ENCODE peak calls at places on chromosomes 11 and 22, in ten cellular contexts. X, H, A, R, G, E, L, N, M and U are unnamed samples.

GRCh38 chr22:17057959-17058814 is 26.6 kb upstream of the IL17RA start:
- DNase-seq in H (peak; percentile 28), R (peak; percentile 67), A (peak; percentile 55), M (peak; percentile 90), G (peak; percentile 56), E (peak; percentile 29), N (peak; percentile 61), L (peak; percentile 52), X (peak; percentile 68), U (peak; percentile 14)

GRCh38 chr22:49072996-49073645 is 754.6 kb downstream of the BRD1 start:
- DNase-seq in G (no peak), M (no peak), N (no peak), E (no peak), L (no peak), X (no peak), H (no peak), A (no peak), R (no peak), U (no peak)

GRCh38 chr11:70250876-70251275 is 19.6 kb upstream of the PPFIA1 start:
- DNase-seq in M (no peak), G (no peak), A (no peak), L (no peak), R (no peak), E (no peak), H (no peak), X (no peak), N (no peak), U (no peak)

GRCh38 chr11:1048375-1049070 is 12.0 kb upstream of the MUC6 start:
- DNase-seq in E (no peak), G (no peak), X (no peak), R (no peak), L (no peak), N (no peak), H (no peak), A (no peak), M (peak; percentile 63), U (no peak)

GRCh38 chr11:34655335-34656008 is 34.6 kb downstream of the EHF start:
- DNase-seq in X (peak; percentile 76), M (no peak), N (no peak), E (no peak), G (no peak), H (no peak), A (no peak), L (no peak), R (no peak), U (no peak)

GRCh38 chr22:45579806-45580702 is 77.4 kb downstream of the FBLN1 start:
- DNase-seq in H (no peak), L (no peak), X (no peak), R (no peak), M (no peak), G (no peak), E (no peak), N (no peak), A (no peak), U (no peak)

GRCh38 chr22:29684244-29684643 is 35.6 kb upstream of the CABP7 start:
- DNase-seq in G (no peak), E (no peak), R (no peak), L (no peak), X (no peak), N (no peak), H (no peak), M (no peak), A (no peak), U (no peak)

GRCh38 chr11:83336993-83337392 is 50.8 kb upstream of the CCDC90B start:
- DNase-seq in G (no peak), H (no peak), M (no peak), A (no peak), E (no peak), X (no peak), N (no peak), L (no peak), R (no peak), U (no peak)

GRCh38 chr11:64081663-64082442 is 46.1 kb downstream of the FLRT1 start:
- DNase-seq in N (no peak), M (no peak), H (no peak), X (no peak), E (no peak), L (no peak), A (no peak), G (no peak), R (no peak), U (no peak)

GRCh38 chr11:116598036-116598435 is 174.8 kb downstream of the BUD13 start:
- DNase-seq in N (no peak), H (no peak), X (no peak), L (no peak), A (no peak), M (peak; percentile 23), R (no peak), G (no peak), E (no peak), U (no peak)

GRCh38 chr11:2521681-2522630 is 77.1 kb downstream of the KCNQ1 start:
- DNase-seq in H (no peak), L (peak; percentile 3), N (peak; percentile 9), G (peak; percentile 46), R (no peak), X (no peak), E (peak; percentile 10), A (peak; percentile 2), M (peak; percentile 35), U (no peak)

GRCh38 chr11:68383976-68384501 is 71.6 kb downstream of the LRP5 start:
- DNase-seq in R (peak; percentile 70), N (peak; percentile 79), A (peak; percentile 62), L (peak; percentile 45), E (peak; percentile 63), H (peak; percentile 46), G (peak; percentile 77), M (peak; percentile 94), X (peak; percentile 60), U (no peak)

GRCh38 chr11:107661656-107662055 is 50.2 kb downstream of the SLN start:
- DNase-seq in L (no peak), E (no peak), H (no peak), R (no peak), N (no peak), X (no peak), G (no peak), M (no peak), A (no peak), U (no peak)

GRCh38 chr11:126039485-126040271 is 23.0 kb downstream of the CDON start:
- DNase-seq in E (no peak), H (no peak), L (no peak), A (no peak), N (no peak), R (no peak), X (no peak), G (no peak), M (no peak), U (no peak)

GRCh38 chr11:587978-588380 is 11.7 kb downstream of the PHRF1 start:
- DNase-seq in X (peak; percentile 73), L (no peak), E (no peak), G (peak; percentile 77), A (no peak), M (no peak), N (no peak), H (peak; percentile 73), R (no peak), U (no peak)

GRCh38 chr11:60121259-60121658 is 32.8 kb downstream of the MS4A2 start:
- DNase-seq in X (no peak), M (peak; percentile 69), H (no peak), N (peak; percentile 48), A (no peak), L (no peak), R (no peak), G (no peak), E (no peak), U (no peak)

DNA sequence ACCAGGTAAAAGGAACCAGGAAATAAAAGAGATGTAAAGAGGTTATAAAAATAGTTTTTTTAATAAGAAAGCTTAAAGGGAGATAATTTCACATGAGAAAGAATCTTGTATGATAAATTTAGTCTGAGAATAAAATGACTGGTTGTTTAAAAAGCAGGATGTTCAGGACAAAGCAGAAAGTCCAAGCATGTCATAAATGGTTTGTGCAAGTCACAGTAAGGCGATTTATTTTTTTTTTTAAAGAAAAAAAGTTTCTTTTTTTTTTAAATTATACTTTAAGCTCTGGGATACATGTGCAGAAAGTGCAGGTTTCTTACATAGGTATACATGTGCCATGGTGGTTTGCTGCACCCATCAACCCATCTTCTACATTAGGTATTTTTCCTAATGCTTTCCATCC is 30.8 kb downstream of the GLYATL2 start:
- DNase-seq in A (no peak), R (no peak), E (no peak), H (no peak), L (no peak), G (no peak), M (no peak), N (no peak), X (peak; percentile 7), U (no peak)
- H3K27ac ChIP-seq in A (no peak overlapping the region), R (no peak overlapping the region), E (no peak overlapping the region), H (no peak overlapping the region), L (no peak overlapping the region), G (no peak overlapping the region), M (no peak overlapping the region), N (no peak overlapping the region), X (no peak overlapping the region), U (no peak overlapping the region)

GRCh38 chr22:30891781-30892180 is 76.8 kb downstream of the MORC2 start:
- DNase-seq in X (no peak), E (peak; percentile 8), L (no peak), R (no peak), N (no peak), H (no peak), A (no peak), G (no peak), M (no peak), U (no peak)
- H3K27ac ChIP-seq in X (no peak overlapping the region), E (no peak overlapping the region), L (no peak overlapping the region), R (no peak overlapping the region), N (no peak overlapping the region), H (no peak overlapping the region), A (no peak overlapping the region), G (no peak overlapping the region), M (no peak overlapping the region), U (no peak overlapping the region)

DNA sequence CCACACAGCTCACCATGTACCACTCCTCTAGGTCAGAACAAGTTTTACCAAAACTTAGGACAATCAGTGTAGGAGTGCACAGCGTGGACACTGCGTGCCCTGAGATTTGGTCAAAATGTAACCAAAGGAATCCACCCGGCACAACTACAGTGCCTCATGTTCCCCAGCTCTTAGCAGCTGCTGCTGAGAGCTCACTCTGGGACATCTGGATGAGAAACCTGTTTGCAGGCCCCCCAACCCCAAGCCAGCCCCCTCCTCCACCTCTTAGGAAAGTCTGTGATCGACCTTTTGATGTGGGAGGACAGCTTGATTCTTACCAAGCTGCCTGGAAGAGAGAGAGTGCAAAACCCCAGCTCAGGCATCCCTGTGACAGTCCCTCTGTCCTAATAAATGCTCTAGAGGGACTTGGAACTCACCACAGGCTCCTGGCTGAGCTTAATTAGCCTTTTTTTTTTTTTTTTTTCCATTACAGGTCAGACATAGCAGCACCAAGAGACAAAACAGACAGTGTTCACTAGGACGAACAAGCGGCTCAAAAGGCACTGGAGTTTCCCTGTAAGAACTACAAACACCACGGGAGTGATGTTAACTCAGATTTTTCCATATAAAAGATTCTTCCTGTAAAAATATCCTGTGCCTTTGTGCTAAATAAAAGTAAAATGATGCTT is 101.2 kb upstream of the AKIP1 start:
- DNase-seq in R (no peak), E (no peak), N (no peak), G (no peak), H (no peak), M (peak; percentile 45), X (no peak), A (no peak), L (no peak), U (no peak)
- H3K27ac ChIP-seq in R (peak overlapping the region; percentile 83), E (peak overlapping the region; percentile 90), N (peak overlapping the region; percentile 94), G (peak overlapping the region; percentile 89), H (no peak overlapping the region), M (peak overlapping the region; percentile 84), X (no peak overlapping the region), A (peak overlapping the region; percentile 89), L (peak overlapping the region; percentile 84), U (peak overlapping the region; percentile 93)

GRCh38 chr22:38490475-38490874 is 15.6 kb downstream of the DDX17 start:
- DNase-seq in A (no peak), M (no peak), H (no peak), L (no peak), X (no peak), E (no peak), G (no peak), N (no peak), R (no peak), U (no peak)
- H3K27ac ChIP-seq in A (peak overlapping the region; percentile 52), M (peak overlapping the region; percentile 36), H (no peak overlapping the region), L (peak overlapping the region; percentile 60), X (peak overlapping the region; percentile 15), E (peak overlapping the region; percentile 12), G (no peak overlapping the region), N (peak overlapping the region; percentile 33), R (peak overlapping the region; percentile 48), U (peak overlapping the region; percentile 26)